ENCODE peak calls at places on chromosomes 11 and 22, in four cellular contexts. V, S, X and M are unnamed samples.

GRCh38 chr11:267491-267994 is 10.7 kb upstream of the NLRP6 start:
- DNase-seq in V (no peak), S (peak), X (peak), M (no peak)

GRCh38 chr22:46112405-46112804 is 37.9 kb upstream of the PPARA start:
- DNase-seq in V (no peak), S (no peak), X (no peak), M (no peak)

GRCh38 chr11:26572770-26573402 is 823 bp upstream of the MUC15 start:
- DNase-seq in V (no peak), S (no peak), X (no peak), M (no peak)

GRCh38 chr11:65972116-65972515 is 10.6 kb downstream of the SART1 start:
- DNase-seq in V (no peak), S (no peak), X (no peak), M (no peak)

GRCh38 chr11:1272531-1272930 is 36.9 kb downstream of the TOLLIP start:
- DNase-seq in V (no peak), S (no peak), X (no peak), M (no peak)

GRCh38 chr11:13073119-13073981 is 64.2 kb downstream of the RASSF10 start:
- DNase-seq in V (no peak), S (peak), X (no peak), M (no peak)

GRCh38 chr11:62501432-62501891 is 45.1 kb downstream of the AHNAK start:
- DNase-seq in V (no peak), S (no peak), X (no peak), M (no peak)

GRCh38 chr11:36149538-36150242 is 139.5 kb downstream of the COMMD9 start:
- DNase-seq in V (no peak), S (peak), X (peak), M (no peak)

GRCh38 chr11:25943031-25943430 is 388.9 kb upstream of the ANO3 start:
- DNase-seq in V (no peak), S (no peak), X (no peak), M (no peak)

GRCh38 chr11:102399189-102399588 is 52.2 kb downstream of the BIRC2 start:
- DNase-seq in V (no peak), S (no peak), X (no peak), M (no peak)

GRCh38 chr11:70810131-70810530 is 411.8 kb downstream of the CTTN start:
- DNase-seq in V (no peak), S (no peak), X (no peak), M (no peak)

GRCh38 chr22:50079689-50080465 is 5.3 kb downstream of the MLC1 start:
- DNase-seq in V (no peak), S (no peak), X (no peak), M (no peak)

GRCh38 chr11:61969838-61970452 is 2.5 kb upstream of the FTH1 start:
- DNase-seq in V (no peak), S (peak), X (no peak), M (no peak)

GRCh38 chr22:20292108-20292507 is 24.0 kb upstream of the RTN4R start:
- DNase-seq in V (no peak), S (no peak), X (no peak), M (no peak)

GRCh38 chr11:22234743-22235142 is 41.9 kb downstream of the ANO5 start:
- DNase-seq in V (no peak), S (no peak), X (no peak), M (no peak)

GRCh38 chr11:35954205-35954604 is 10.3 kb downstream of the LDLRAD3 start:
- DNase-seq in V (no peak), S (no peak), X (no peak), M (no peak)

GRCh38 chr22:22983816-22984215 is 86.5 kb upstream of the GNAZ start:
- DNase-seq in V (no peak), S (no peak), X (no peak), M (no peak)

GRCh38 chr11:62664405-62665074 is 470 bp downstream of the C11orf98 start:
- DNase-seq in V (no peak), S (peak), X (peak), M (no peak)

GRCh38 chr22:46354176-46354992 is 18.9 kb downstream of the TRMU start:
- DNase-seq in V (no peak), S (no peak), X (no peak), M (no peak)

GRCh38 chr11:4085575-4085974 is 9.0 kb upstream of the RRM1 start:
- DNase-seq in V (no peak), S (no peak), X (no peak), M (no peak)

GRCh38 chr11:128318856-128319474 is 268.4 kb downstream of the ETS1 start:
- DNase-seq in V (peak), S (no peak), X (peak), M (no peak)

GRCh38 chr22:48097723-48098122 is 1335.3 kb downstream of the TBC1D22A start:
- DNase-seq in V (no peak), S (no peak), X (no peak), M (no peak)

GRCh38 chr22:37329239-37330140 is 47.2 kb downstream of the CYTH4 start:
- DNase-seq in V (no peak), S (peak), X (no peak), M (no peak)

GRCh38 chr11:41879186-41879738 is 419.8 kb upstream of the LRRC4C start:
- DNase-seq in V (no peak), S (peak), X (no peak), M (no peak)

GRCh38 chr11:134654161-134654915 is 242.3 kb upstream of the B3GAT1 start:
- DNase-seq in V (no peak), S (no peak), X (peak), M (no peak)

GRCh38 chr11:9158898-9159391 is 67.5 kb upstream of the SCUBE2 start:
- DNase-seq in V (no peak), S (no peak), X (no peak), M (no peak)

GRCh38 chr22:26656896-26657851 is at the start of gene MIAT:
- DNase-seq in V (no peak), S (no peak), X (peak), M (no peak)

GRCh38 chr11:76132268-76132667 is 74.0 kb downstream of the WNT11 start:
- DNase-seq in V (no peak), S (no peak), X (no peak), M (no peak)